ENCODE peak calls at places on chromosomes 13 and 19, in five cellular contexts. One of them, this sample, is unnamed.

GRCh38 chr19:10751109-10751972 is 33.5 kb downstream of the DNM2 start:
- DNase-seq in K562: no peak
- DNase-seq in H1: no peak
- DNase-seq in GM12878: no peak
- DNase-seq in HCT116: no peak
- DNase-seq in this sample: no peak

GRCh38 chr19:7869910-7870511 is 4.2 kb downstream of the PRR36 start:
- DNase-seq in K562: peak
- DNase-seq in H1: peak
- DNase-seq in GM12878: no peak
- DNase-seq in HCT116: peak
- DNase-seq in this sample: peak

GRCh38 chr13:101767096-101767495 is 314.6 kb downstream of the ITGBL1 start:
- DNase-seq in K562: no peak
- DNase-seq in H1: no peak
- DNase-seq in GM12878: no peak
- DNase-seq in HCT116: no peak
- DNase-seq in this sample: no peak

GRCh38 chr19:40264314-40265054 is 20.7 kb downstream of the AKT2 start:
- DNase-seq in K562: no peak
- DNase-seq in H1: no peak
- DNase-seq in GM12878: no peak
- DNase-seq in HCT116: no peak
- DNase-seq in this sample: no peak

GRCh38 chr13:110485604-110486003 is 75.9 kb downstream of the RAB20 start:
- DNase-seq in K562: no peak
- DNase-seq in H1: peak
- DNase-seq in GM12878: no peak
- DNase-seq in HCT116: no peak
- DNase-seq in this sample: peak

GRCh38 chr13:35179494-35179893 is 237.4 kb downstream of the NBEA start:
- DNase-seq in K562: no peak
- DNase-seq in H1: no peak
- DNase-seq in GM12878: no peak
- DNase-seq in HCT116: no peak
- DNase-seq in this sample: no peak

GRCh38 chr13:28719656-28720055 is 886 bp upstream of the SLC46A3 start:
- DNase-seq in K562: no peak
- DNase-seq in H1: no peak
- DNase-seq in GM12878: no peak
- DNase-seq in HCT116: no peak
- DNase-seq in this sample: no peak

GRCh38 chr19:11148001-11148400 is 7.6 kb downstream of the SPC24 start:
- DNase-seq in K562: no peak
- DNase-seq in H1: no peak
- DNase-seq in GM12878: no peak
- DNase-seq in HCT116: no peak
- DNase-seq in this sample: no peak

GRCh38 chr13:51267581-51267980 is 45.4 kb downstream of the FAM124A start:
- DNase-seq in K562: no peak
- DNase-seq in H1: no peak
- DNase-seq in GM12878: no peak
- DNase-seq in HCT116: no peak
- DNase-seq in this sample: no peak

GRCh38 chr19:5150331-5150901 is 181.5 kb downstream of the KDM4B start:
- DNase-seq in K562: no peak
- DNase-seq in H1: peak
- DNase-seq in GM12878: no peak
- DNase-seq in HCT116: no peak
- DNase-seq in this sample: no peak

GRCh38 chr13:31209172-31209818 is 9.5 kb downstream of the B3GLCT start:
- DNase-seq in K562: peak
- DNase-seq in H1: no peak
- DNase-seq in GM12878: no peak
- DNase-seq in HCT116: no peak
- DNase-seq in this sample: peak

GRCh38 chr19:5717215-5717614 is 2.7 kb downstream of the LONP1 start:
- DNase-seq in K562: no peak
- DNase-seq in H1: no peak
- DNase-seq in GM12878: no peak
- DNase-seq in HCT116: no peak
- DNase-seq in this sample: no peak

GRCh38 chr13:79869326-79869725 is 388.4 kb downstream of the NDFIP2 start:
- DNase-seq in K562: no peak
- DNase-seq in H1: no peak
- DNase-seq in GM12878: no peak
- DNase-seq in HCT116: no peak
- DNase-seq in this sample: no peak

GRCh38 chr13:24458736-24459135 is 53.8 kb downstream of the PARP4 start:
- DNase-seq in K562: no peak
- DNase-seq in H1: no peak
- DNase-seq in GM12878: no peak
- DNase-seq in HCT116: no peak
- DNase-seq in this sample: no peak

GRCh38 chr19:10988921-10989320 is 28.1 kb downstream of the SMARCA4 start:
- DNase-seq in K562: no peak
- DNase-seq in H1: no peak
- DNase-seq in GM12878: no peak
- DNase-seq in HCT116: no peak
- DNase-seq in this sample: no peak

GRCh38 chr19:2015611-2015950 is at the start of gene BTBD2:
- DNase-seq in K562: peak
- DNase-seq in H1: no peak
- DNase-seq in GM12878: no peak
- DNase-seq in HCT116: peak
- DNase-seq in this sample: no peak

GRCh38 chr13:110287031-110287828 is 19.7 kb downstream of the COL4A1 start:
- DNase-seq in K562: no peak
- DNase-seq in H1: no peak
- DNase-seq in GM12878: no peak
- DNase-seq in HCT116: no peak
- DNase-seq in this sample: no peak

GRCh38 chr19:45823182-45823581 is 8.1 kb upstream of the RSPH6A start:
- DNase-seq in K562: no peak
- DNase-seq in H1: no peak
- DNase-seq in GM12878: no peak
- DNase-seq in HCT116: no peak
- DNase-seq in this sample: no peak

GRCh38 chr19:45821103-45821521 is 6.0 kb upstream of the RSPH6A start:
- DNase-seq in K562: no peak
- DNase-seq in H1: no peak
- DNase-seq in GM12878: no peak
- DNase-seq in HCT116: no peak
- DNase-seq in this sample: no peak

GRCh38 chr19:45824041-45824471 is 8.9 kb upstream of the RSPH6A start:
- DNase-seq in K562: no peak
- DNase-seq in H1: no peak
- DNase-seq in GM12878: no peak
- DNase-seq in HCT116: no peak
- DNase-seq in this sample: no peak

GRCh38 chr19:45821570-45821969 is 6.5 kb upstream of the RSPH6A start:
- DNase-seq in K562: no peak
- DNase-seq in H1: no peak
- DNase-seq in GM12878: no peak
- DNase-seq in HCT116: no peak
- DNase-seq in this sample: no peak

GRCh38 chr19:45822716-45823115 is 7.6 kb upstream of the RSPH6A start:
- DNase-seq in K562: no peak
- DNase-seq in H1: no peak
- DNase-seq in GM12878: no peak
- DNase-seq in HCT116: no peak
- DNase-seq in this sample: no peak
- TF ChIP-seq ZNF274 in K562: no peak
- TF ChIP-seq ZNF274 in H1: no peak
- TF ChIP-seq ZNF274 in GM12878: no peak
- TF ChIP-seq ZNF274 in HCT116: no peak
- TF ChIP-seq ZNF274 in this sample: no peak

GRCh38 chr19:38736036-38736412 is 8.2 kb downstream of the CAPN12 start:
- DNase-seq in K562: peak
- DNase-seq in H1: peak
- DNase-seq in GM12878: no peak
- DNase-seq in HCT116: no peak
- DNase-seq in this sample: no peak
- TF ChIP-seq ZNF274 in K562: no peak
- TF ChIP-seq ZNF274 in H1: no peak
- TF ChIP-seq ZNF274 in GM12878: no peak
- TF ChIP-seq ZNF274 in HCT116: no peak
- TF ChIP-seq ZNF274 in this sample: no peak

DNA sequence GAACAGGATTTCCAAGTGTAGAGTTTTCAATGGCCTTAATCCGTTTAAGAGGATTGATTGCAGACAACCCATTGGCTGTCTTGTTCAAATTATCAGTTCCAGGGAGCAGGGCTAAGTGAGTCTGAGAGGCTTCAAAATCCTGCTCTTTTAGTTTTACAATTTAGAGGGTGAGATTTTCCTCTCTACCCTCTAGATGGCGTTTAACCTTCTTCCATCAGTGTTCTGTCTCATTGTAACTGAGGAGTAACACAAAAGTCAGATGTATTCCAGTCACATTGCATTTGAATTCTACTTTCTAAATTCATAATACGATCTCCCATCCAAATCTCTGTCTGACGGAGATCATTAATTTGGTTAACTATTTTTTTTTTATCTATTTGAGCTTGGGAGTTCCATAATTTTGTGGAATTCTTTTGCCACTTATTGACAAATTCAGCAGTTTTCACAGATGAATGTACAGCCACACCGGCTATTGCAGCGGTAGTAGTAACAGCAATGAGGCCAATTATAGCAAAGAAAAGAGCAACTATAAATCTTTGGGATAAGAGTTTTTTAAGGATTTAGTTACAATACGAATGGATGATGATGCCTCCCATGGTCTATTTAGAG is 7.8 kb upstream of the C19orf84 start:
- DNase-seq in K562: peak
- DNase-seq in H1: no peak
- DNase-seq in GM12878: no peak
- DNase-seq in HCT116: no peak
- DNase-seq in this sample: no peak
- TF ChIP-seq ZNF274 in K562: no peak
- TF ChIP-seq ZNF274 in H1: no peak
- TF ChIP-seq ZNF274 in GM12878: no peak
- TF ChIP-seq ZNF274 in HCT116: no peak
- TF ChIP-seq ZNF274 in this sample: no peak

GRCh38 chr19:42419309-42419708 is 7.9 kb downstream of the LIPE start:
- DNase-seq in K562: no peak
- DNase-seq in H1: no peak
- DNase-seq in GM12878: no peak
- DNase-seq in HCT116: no peak
- DNase-seq in this sample: no peak

GRCh38 chr19:42421591-42422031 is 5.6 kb downstream of the LIPE start:
- DNase-seq in K562: no peak
- DNase-seq in H1: no peak
- DNase-seq in GM12878: no peak
- DNase-seq in HCT116: no peak
- DNase-seq in this sample: no peak

GRCh38 chr19:42421101-42421500 is 6.1 kb downstream of the LIPE start:
- DNase-seq in K562: no peak
- DNase-seq in H1: no peak
- DNase-seq in GM12878: no peak
- DNase-seq in HCT116: no peak
- DNase-seq in this sample: no peak

GRCh38 chr19:42422092-42422575 is 5.1 kb downstream of the LIPE start:
- DNase-seq in K562: no peak
- DNase-seq in H1: no peak
- DNase-seq in GM12878: no peak
- DNase-seq in HCT116: no peak
- DNase-seq in this sample: no peak

DNA sequence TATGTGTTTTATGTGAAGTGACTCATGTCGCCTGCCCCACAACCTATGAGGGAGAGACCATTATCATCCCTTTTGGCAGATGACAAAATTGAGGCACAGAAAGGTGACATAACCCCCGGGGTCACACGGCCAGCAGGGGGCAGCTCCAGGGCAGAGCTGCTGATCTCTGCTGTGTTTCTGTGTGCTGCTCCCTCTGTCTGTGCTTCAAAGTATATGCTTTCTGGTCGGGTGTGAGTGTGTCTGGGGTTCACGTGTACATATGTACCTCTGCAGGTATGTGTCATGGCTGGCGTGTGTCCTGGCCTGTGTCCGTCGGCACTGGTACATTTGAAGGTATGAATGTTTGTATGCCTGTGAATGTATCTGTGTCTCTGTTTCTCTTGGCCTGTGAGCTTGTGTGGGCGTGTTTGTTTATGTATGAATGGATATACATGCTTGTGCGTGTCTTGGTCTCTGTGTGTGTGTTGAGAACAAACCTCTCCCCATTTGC is 7.1 kb downstream of the LIPE start:
- DNase-seq in K562: peak
- DNase-seq in H1: peak
- DNase-seq in GM12878: no peak
- DNase-seq in HCT116: peak
- DNase-seq in this sample: no peak
- TF ChIP-seq ZNF274 in K562: no peak
- TF ChIP-seq ZNF274 in H1: no peak
- TF ChIP-seq ZNF274 in GM12878: no peak
- TF ChIP-seq ZNF274 in HCT116: no peak
- TF ChIP-seq ZNF274 in this sample: no peak

GRCh38 chr19:13962738-13963602 is 10.7 kb downstream of the DCAF15 start:
- DNase-seq in K562: no peak
- DNase-seq in H1: peak
- DNase-seq in GM12878: no peak
- DNase-seq in HCT116: no peak
- DNase-seq in this sample: no peak
- TF ChIP-seq ZNF274 in K562: no peak
- TF ChIP-seq ZNF274 in H1: no peak
- TF ChIP-seq ZNF274 in GM12878: no peak
- TF ChIP-seq ZNF274 in HCT116: no peak
- TF ChIP-seq ZNF274 in this sample: no peak

GRCh38 chr13:78657699-78658629 is 991 bp downstream of the OBI1 start:
- DNase-seq in K562: peak
- DNase-seq in H1: no peak
- DNase-seq in GM12878: no peak
- DNase-seq in HCT116: no peak
- DNase-seq in this sample: peak
- TF ChIP-seq ZNF274 in K562: no peak
- TF ChIP-seq ZNF274 in H1: no peak
- TF ChIP-seq ZNF274 in GM12878: no peak
- TF ChIP-seq ZNF274 in HCT116: no peak
- TF ChIP-seq ZNF274 in this sample: no peak